ENCODE peak calls at places on chromosomes 6 and 20, in eight cellular contexts. R is A549, Y is activated B cell treated with CpG ODN at 0.5 μM for 24 hours, N is lung, V is GM06990, O is GM20000, K is psoas muscle, P is esophagus squamous epithelium. F is an unnamed sample.

GRCh38 chr6:89297695-89298351 is 17.3 kb downstream of the GABRR2 start:
- DNase-seq in K (peak), Y (no peak), O (peak), P (no peak), N (no peak), R (peak), V (peak), F (peak)

GRCh38 chr20:34751453-34751852 is 47.3 kb downstream of the TP53INP2 start:
- DNase-seq in V (no peak), R (no peak), K (no peak), Y (no peak), N (no peak), P (no peak), O (no peak), F (no peak)

GRCh38 chr6:13427346-13427745 is 60.1 kb downstream of the GFOD1 start:
- DNase-seq in O (no peak), P (no peak), V (no peak), Y (no peak), R (no peak), N (no peak), K (no peak), F (no peak)

GRCh38 chr6:8108031-8108660 is 5.8 kb upstream of the EEF1E1 start:
- DNase-seq in P (no peak), O (no peak), R (peak), N (no peak), V (no peak), K (no peak), Y (no peak), F (no peak)

GRCh38 chr6:25053875-25054371 is 118.2 kb upstream of the RIPOR2 start:
- DNase-seq in K (no peak), Y (no peak), O (peak), P (no peak), N (no peak), R (no peak), V (peak), F (peak)

GRCh38 chr6:125781307-125781868 is 9.4 kb upstream of the NCOA7 start:
- DNase-seq in P (no peak), O (peak), K (no peak), R (no peak), Y (no peak), N (no peak), V (no peak), F (peak)

GRCh38 chr6:109892451-109893435 is 85.4 kb upstream of the GPR6 start:
- DNase-seq in P (no peak), Y (no peak), O (no peak), R (no peak), V (no peak), K (no peak), N (peak), F (no peak)

GRCh38 chr6:75315978-75316377 is 31.4 kb upstream of the TMEM30A start:
- DNase-seq in N (no peak), P (no peak), R (no peak), O (no peak), Y (no peak), K (no peak), V (no peak), F (no peak)

GRCh38 chr6:36852481-36853147 is 13.4 kb upstream of the CPNE5 start:
- DNase-seq in N (no peak), P (no peak), V (no peak), R (no peak), O (no peak), K (peak), Y (no peak), F (no peak)

DNA sequence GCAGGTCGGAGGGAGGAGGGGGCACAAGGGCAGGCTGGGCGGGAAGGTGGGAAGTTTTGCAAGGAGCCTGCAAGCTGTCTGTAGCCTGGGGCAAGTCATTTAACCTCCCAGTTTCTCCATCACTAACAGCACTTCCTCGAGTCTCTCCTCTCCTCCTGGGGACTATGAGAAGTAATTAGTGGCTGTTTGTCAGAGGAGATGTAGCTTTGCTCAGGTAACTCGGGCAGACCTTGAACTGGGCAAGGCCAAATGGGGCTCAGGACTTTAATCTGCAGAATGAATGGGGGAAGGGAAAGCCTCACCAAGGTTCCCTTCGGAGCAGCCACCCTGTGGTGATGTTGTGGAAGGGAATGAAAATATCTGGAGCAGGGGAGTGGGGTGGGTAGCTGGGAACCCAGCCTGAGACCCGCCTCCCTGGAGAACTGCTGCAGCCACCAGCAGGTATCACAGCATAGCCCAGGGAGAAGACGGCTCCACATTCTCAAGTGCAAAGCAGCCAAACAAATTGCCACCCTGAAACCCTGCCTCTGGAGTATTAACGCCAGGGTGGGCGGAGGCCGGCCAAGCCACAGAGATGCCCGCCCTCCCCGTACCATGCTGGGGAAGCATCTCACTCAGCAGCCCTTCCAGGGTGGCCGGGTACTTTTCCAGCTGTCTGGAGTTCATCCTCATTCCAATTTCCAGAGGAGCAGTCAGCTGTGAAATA is 6.1 kb upstream of the LEMD2 start:
- DNase-seq in O (no peak), P (no peak), N (no peak), V (no peak), K (no peak), R (peak), Y (no peak), F (no peak)
- TF ChIP-seq CTCF in O (no peak), P (no peak), N (no peak), V (no peak), K (no peak), R (no peak), Y (no peak), F (no peak)

GRCh38 chr6:162727347-162728176 is at the start of the genes PACRG and PRKN:
- DNase-seq in O (peak), P (peak), R (peak), K (peak), V (peak), Y (peak), N (peak), F (peak)
- TF ChIP-seq CTCF in O (no peak), P (peak), R (no peak), K (no peak), V (no peak), Y (no peak), N (no peak), F (no peak)

GRCh38 chr6:70210462-70210861 is 92.4 kb downstream of the COL9A1 start:
- DNase-seq in O (no peak), R (peak), V (no peak), Y (no peak), P (no peak), K (no peak), N (no peak), F (peak)
- TF ChIP-seq CTCF in O (no peak), R (peak), V (peak), Y (no peak), P (no peak), K (peak), N (no peak), F (peak)

DNA sequence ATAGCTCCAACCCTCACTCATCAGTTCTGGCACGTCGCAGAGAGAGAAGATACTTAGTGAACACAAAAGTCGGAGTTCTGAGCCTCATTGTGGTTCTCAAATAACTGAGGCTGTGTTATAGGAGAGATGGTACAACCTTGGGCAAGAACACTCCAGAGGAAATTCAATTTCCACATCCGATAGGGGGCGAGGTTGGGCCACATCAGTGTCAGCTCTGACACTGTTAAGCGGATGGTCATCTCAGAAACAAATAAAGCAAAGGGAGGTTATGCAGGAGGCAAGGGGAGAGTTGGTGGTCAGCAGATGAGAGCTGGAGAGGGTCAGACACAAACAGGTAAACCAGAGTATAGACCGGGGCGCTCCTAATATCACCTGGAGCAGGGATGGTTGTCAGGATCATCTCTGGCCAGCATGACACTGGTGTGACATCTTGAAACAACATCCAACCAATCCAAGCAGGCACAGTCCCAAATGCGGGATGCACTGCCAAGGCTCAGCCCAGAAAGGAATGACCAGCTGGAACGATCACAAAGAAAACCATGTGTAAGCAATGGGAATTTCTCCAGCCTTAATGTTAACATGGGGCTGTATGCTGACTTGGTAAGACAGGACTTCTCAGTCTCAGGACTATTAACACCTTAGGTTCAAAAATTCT is 331.8 kb downstream of the HACE1 start:
- DNase-seq in N (no peak), R (no peak), O (no peak), Y (no peak), K (no peak), P (no peak), V (no peak), F (no peak)
- TF ChIP-seq CTCF in N (no peak), R (peak), O (no peak), Y (no peak), K (no peak), P (no peak), V (peak), F (peak)

GRCh38 chr6:1015819-1016218 is 296.1 kb upstream of the FOXQ1 start:
- DNase-seq in O (no peak), Y (no peak), R (no peak), N (no peak), V (no peak), P (no peak), K (no peak), F (no peak)
- TF ChIP-seq CTCF in O (no peak), Y (no peak), R (no peak), N (no peak), V (no peak), P (no peak), K (no peak), F (no peak)

DNA sequence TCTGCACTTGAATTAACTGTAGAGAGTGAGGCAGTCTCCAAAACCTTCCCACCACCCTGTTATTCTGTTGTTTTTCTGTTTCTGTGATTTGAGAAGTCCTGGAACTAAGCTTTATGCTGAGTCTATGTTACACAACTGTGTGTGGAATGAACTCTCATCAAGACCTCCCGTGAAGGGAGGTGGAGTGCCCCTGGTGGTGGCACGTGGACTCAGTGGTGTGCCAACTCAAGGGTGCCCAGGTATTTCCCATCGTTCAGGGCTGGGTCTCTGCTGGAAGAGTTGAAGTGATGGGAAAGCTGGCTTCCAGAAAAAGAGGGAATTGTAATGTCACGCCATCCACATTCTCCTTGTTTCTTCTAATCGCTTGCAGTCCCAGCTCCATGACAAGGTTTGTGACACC is 374.2 kb downstream of the SMOC2 start:
- DNase-seq in O (no peak), P (no peak), R (no peak), K (no peak), V (no peak), N (no peak), Y (no peak), F (no peak)
- TF ChIP-seq CTCF in O (no peak), P (no peak), R (no peak), K (peak), V (no peak), N (no peak), Y (no peak), F (no peak)

DNA sequence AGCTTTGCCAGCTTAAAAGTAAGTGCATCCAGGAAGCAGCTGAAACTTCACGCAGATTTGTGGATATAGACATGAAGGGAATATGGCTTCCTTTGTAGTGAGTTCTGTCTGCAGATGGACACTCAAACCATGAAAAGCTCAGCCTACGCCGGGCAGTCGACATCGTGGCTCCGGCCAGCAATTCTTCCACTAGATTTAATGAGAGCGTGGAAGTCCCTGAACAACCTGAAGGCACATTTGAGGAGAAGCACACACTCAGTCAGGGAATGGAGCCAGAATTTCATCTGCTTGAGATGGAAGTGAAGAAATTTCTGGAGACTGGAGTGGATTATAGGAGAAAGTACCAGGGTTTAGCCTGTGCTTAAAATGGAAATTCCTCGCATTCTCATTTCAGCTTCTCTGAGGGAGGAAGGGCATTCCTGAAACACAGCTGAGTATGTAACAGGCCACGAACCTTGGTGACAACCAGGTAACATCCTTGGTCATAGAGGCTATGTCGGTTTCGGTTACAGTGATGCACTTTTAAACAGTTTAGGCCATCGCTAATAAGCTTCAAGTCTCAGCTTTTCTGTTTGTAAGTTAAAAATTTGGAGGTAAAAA is 80.5 kb upstream of the AGPAT4 start:
- DNase-seq in O (no peak), P (no peak), R (no peak), Y (no peak), N (no peak), K (no peak), V (no peak), F (no peak)
- TF ChIP-seq CTCF in O (no peak), P (no peak), R (no peak), Y (no peak), N (no peak), K (no peak), V (no peak), F (no peak)

DNA sequence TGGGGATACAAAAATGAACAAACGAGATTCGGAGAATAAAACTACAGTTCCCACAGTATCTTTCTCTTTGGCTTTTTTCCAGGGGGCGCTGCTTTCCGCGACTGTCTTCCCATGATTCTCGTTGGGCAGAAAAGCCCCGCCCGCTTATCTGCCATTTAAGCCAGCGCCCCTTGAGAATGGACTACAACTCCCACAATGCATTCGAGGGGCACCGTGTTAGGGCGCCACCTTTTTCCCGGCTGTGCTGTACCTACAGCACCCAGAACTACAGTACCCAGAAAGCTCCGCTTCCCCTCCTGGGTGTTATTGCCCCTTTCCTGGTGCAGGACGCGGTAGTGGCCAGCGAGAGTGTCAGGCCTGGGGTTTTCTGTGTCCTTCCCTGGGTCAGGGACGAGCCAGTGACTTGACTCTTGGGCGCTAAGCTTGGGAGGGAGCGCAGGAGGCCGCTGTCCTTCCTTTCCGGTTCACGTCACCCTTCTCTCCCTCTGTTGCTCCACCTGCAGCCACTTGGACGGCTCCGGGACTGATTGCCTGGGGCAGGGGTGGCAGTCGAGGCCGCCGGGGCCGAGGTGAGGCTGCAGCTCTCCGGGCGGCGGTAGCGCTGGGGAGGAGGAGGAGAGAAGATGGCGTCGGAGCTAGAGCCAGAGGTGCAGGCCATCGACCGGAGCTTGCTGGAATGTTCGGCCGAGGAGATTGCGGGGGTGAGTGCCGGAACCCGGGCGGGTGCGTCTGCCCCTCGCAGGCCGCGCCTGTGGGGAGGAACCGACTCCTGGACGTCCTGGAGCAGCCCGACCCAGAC is at the start of gene UBR2:
- DNase-seq in O (peak), R (peak), P (peak), Y (peak), N (peak), V (peak), K (peak), F (peak)
- TF ChIP-seq CTCF in O (no peak), R (no peak), P (peak), Y (no peak), N (peak), V (peak), K (no peak), F (peak)

F was measured in GM13977.